ENCODE peak calls at places on chromosome 21, in four cellular contexts. B is upper lobe of left lung, F is A549, E is stomach. J is an unnamed sample.

GRCh38 chr21:25835397-25835796 is 100.6 kb downstream of the GABPA start:
- DNase-seq in B (no peak), F (no peak), E (no peak), J (no peak)

GRCh38 chr21:34801519-34802132 is 132.8 kb downstream of the CLIC6 start:
- DNase-seq in B (no peak), F (peak), E (no peak), J (no peak)

GRCh38 chr21:28554660-28555475 is 437.8 kb downstream of the LTN1 start:
- DNase-seq in B (no peak), F (no peak), E (no peak), J (no peak)

GRCh38 chr21:26115899-26116298 is 54.7 kb downstream of the APP start:
- DNase-seq in B (no peak), F (no peak), E (no peak), J (no peak)

GRCh38 chr21:33578214-33578613 is 10.3 kb downstream of the DONSON start:
- DNase-seq in B (no peak), F (no peak), E (no peak), J (no peak)

GRCh38 chr21:16570856-16571255 is 841.1 kb downstream of the USP25 start:
- DNase-seq in B (no peak), F (no peak), E (no peak), J (no peak)

GRCh38 chr21:15406791-15407190 is 323.0 kb upstream of the USP25 start:
- DNase-seq in B (no peak), F (no peak), E (no peak), J (no peak)

GRCh38 chr21:27693376-27693775 is 726.5 kb upstream of the ADAMTS5 start:
- DNase-seq in B (no peak), F (no peak), E (no peak), J (no peak)

GRCh38 chr21:33478858-33479678 is 706 bp downstream of the TMEM50B start:
- DNase-seq in B (peak), F (no peak), E (peak), J (no peak)

GRCh38 chr21:15241997-15242767 is 177.4 kb upstream of the NRIP1 start:
- DNase-seq in B (no peak), F (no peak), E (no peak), J (no peak)

GRCh38 chr21:36245649-36246048 is 74.3 kb upstream of the MORC3 start:
- DNase-seq in B (no peak), F (no peak), E (no peak), J (no peak)

GRCh38 chr21:21996891-21997290 is 998.7 kb downstream of the NCAM2 start:
- DNase-seq in B (no peak), F (no peak), E (no peak), J (no peak)

GRCh38 chr21:43826623-43826974 is 37.2 kb downstream of the RRP1 start:
- DNase-seq in B (no peak), F (no peak), E (no peak), J (no peak)
- TF ChIP-seq POLR2A in B (no peak), F (no peak), E (no peak), J (no peak)

DNA sequence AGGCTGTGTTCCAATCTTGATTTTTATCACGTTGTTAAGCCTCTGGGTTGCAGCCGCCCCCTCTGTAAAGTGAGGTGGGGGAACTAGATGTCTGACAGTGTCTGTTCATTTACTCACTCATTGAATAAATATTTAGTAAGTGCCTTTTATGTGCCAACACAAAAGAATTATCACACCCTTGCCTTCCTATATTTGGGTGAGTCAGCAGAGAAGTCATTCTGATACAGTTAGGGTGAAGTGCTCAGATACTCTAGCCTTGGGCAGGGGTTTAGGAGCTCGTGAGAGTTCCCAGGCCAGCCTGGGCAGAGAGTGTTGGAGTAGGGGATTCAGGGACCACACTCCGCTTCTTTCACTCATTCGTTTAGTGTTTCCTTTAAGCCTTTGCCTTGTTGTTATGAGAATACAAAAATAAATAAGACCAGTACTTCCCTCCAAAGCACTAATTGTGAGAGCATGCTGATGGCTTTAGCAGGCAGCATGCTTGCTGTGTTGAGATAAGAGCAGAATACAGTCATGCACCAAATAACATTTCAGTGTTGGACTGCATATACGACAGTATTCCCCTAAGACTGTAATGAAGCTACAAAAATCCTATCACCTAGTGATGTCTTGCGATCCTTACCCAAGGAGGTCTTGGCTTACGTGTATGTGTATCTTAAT is 83.9 kb downstream of the DYRK1A start:
- DNase-seq in B (no peak), F (no peak), E (no peak), J (no peak)
- TF ChIP-seq EP300 in B (no peak), F (no peak), E (no peak), J (no peak)

GRCh38 chr21:46295177-46295711 is 9.1 kb downstream of the YBEY start:
- DNase-seq in B (no peak), F (no peak), E (no peak), J (no peak)

GRCh38 chr21:46299167-46299566 is 13.0 kb downstream of the YBEY start:
- DNase-seq in B (no peak), F (no peak), E (no peak), J (no peak)

GRCh38 chr21:46297311-46298082 is 11.4 kb downstream of the YBEY start:
- DNase-seq in B (no peak), F (no peak), E (no peak), J (no peak)

GRCh38 chr21:46295996-46296752 is 10.0 kb downstream of the YBEY start:
- DNase-seq in B (peak), F (no peak), E (peak), J (peak)

GRCh38 chr21:46298083-46298412 is 11.9 kb downstream of the YBEY start:
- DNase-seq in B (no peak), F (no peak), E (no peak), J (no peak)
- TF ChIP-seq POLR2A in B (no peak), F (no peak), E (no peak), J (no peak)

DNA sequence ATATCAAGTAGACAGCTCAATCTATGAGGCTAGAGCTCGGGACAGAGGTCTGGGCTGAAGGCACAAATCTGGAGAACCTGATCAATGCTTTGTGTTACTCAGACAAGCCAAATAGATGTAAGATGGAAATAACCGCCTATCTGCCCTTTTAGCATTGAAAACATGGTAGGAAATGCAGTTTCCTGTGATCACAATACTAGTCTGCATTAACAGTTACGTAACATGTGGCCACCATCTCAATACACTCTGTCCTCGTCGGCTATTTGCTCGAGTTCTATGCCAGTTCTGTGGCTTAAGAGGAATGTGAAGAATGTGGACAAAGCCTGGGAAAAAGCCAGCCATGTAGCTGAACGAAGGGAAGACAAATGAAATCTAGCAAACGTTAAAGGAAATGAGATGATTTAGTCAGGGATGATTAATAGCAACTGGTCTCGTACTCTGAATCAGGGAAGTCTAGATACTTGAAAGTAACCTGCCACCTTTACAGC is 73.3 kb downstream of the HSF2BP start:
- DNase-seq in B (peak), F (peak), E (peak), J (peak)
- TF ChIP-seq EP300 in B (peak), F (peak), E (peak), J (peak)

DNA sequence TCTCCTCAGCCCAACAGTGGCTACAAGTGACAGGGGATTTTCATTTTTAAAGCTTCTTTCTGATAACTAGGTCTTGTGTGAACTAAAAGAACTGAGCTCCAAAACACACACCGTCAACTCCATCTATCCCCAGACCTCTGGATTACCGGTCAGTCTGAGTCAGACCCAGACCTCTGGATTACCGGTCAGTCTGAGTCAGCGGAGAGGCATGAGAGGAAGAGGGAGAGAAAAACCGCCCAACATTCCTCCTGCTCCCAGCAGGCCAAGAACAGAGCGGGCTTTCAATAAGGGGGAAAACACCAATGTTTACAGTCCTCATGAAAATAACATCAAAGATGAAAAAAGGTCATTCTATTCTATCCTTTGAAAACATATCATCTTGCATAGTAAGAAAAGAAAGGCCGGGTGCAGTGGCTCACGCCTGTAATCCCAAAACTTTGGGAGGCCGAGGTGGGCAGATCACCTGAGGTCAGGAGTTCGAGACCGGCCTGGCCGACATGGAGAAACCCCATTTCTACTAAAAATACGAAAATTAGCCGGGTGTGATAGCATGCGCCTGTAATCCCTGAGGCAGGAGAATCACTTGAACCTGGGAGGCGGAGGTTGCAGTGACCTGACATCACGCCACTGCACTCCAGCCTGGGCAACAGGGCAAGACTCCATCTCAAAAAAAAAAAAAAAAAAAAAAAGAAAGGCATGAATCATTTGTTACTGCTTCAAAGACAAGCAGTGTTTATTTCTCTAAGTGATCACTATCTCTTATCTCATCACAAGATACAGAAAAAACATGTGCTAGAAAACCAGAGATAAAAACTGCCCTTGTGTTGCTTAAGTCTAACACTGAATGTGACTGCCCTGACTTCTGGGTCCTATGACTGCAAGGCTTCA is 3.4 kb downstream of the PTTG1IP start:
- DNase-seq in B (peak), F (peak), E (peak), J (no peak)
- TF ChIP-seq POLR2A in B (no peak), F (no peak), E (no peak), J (peak)

GRCh38 chr21:30718239-30718909 is at the start of gene KRTAP21-3:
- DNase-seq in B (no peak), F (no peak), E (no peak), J (no peak)
- TF ChIP-seq EP300 in B (no peak), F (no peak), E (no peak), J (no peak)

GRCh38 chr21:39445339-39446269 is at the start of gene LCA5L:
- DNase-seq in B (peak), F (peak), E (peak), J (peak)
- TF ChIP-seq POLR2A in B (peak), F (peak), E (no peak), J (peak)

GRCh38 chr21:42113926-42114409 is 42.9 kb downstream of the UMODL1 start:
- DNase-seq in B (no peak), F (peak), E (no peak), J (peak)

GRCh38 chr21:42111811-42112210 is 40.7 kb downstream of the UMODL1 start:
- DNase-seq in B (no peak), F (no peak), E (no peak), J (no peak)

GRCh38 chr21:42111470-42111743 is 40.3 kb downstream of the UMODL1 start:
- DNase-seq in B (no peak), F (no peak), E (no peak), J (no peak)

GRCh38 chr21:42112223-42112622 is 41.1 kb downstream of the UMODL1 start:
- DNase-seq in B (no peak), F (no peak), E (no peak), J (no peak)

DNA sequence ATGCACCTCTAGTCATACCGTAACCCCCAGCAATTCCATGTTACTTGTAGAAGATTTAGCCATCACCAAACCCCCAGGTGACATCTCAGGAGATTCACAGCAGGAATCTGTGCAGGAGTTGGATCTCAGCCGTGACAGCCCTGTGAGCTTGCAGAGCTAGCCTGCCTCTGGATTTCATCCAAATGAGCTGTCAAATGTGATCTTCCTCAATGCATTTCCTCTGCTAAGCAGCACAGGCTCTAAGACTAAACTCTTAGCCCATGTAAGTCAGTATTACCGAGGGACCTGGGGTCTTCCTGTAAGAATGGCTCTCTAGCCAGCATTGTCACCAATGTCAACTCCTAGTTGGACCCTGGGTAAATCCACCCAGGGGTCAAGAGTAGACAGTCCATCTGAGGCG is 41.7 kb downstream of the UMODL1 start:
- DNase-seq in B (no peak), F (no peak), E (no peak), J (no peak)
- TF ChIP-seq EP300 in B (no peak), F (no peak), E (no peak), J (no peak)